ENCODE peak calls at places on chromosome 22, in nine cellular contexts. I is A549, D is H9, V is HCT116, E is K562, Q is IMR-90, W is neuronal stem cell, M is PC-3, C is astrocyte. X is an unnamed sample.

GRCh38 chr22:36505998-36506635 is 723 bp downstream of the FOXRED2 start:
- DNase-seq in I (no peak), D (peak), V (no peak), E (no peak), Q (no peak), W (no peak), M (no peak), C (no peak), X (no peak)

GRCh38 chr22:25762147-25762546 is 20.2 kb downstream of the MYO18B start:
- DNase-seq in I (no peak), D (no peak), V (no peak), E (peak), Q (no peak), W (no peak), M (no peak), C (peak), X (peak)

GRCh38 chr22:20436309-20437252 is 1.0 kb downstream of the SCARF2 start:
- DNase-seq in I (no peak), D (peak), V (no peak), E (no peak), Q (peak), W (peak), M (no peak), C (peak), X (peak)

GRCh38 chr22:22030493-22031182 is 48.1 kb upstream of the TOP3B start:
- DNase-seq in I (peak), D (peak), V (no peak), E (peak), Q (peak), W (no peak), M (no peak), C (no peak), X (no peak)

GRCh38 chr22:22771696-22772377 is 115.8 kb upstream of the IGLL5 start:
- DNase-seq in I (no peak), D (no peak), V (no peak), E (no peak), Q (no peak), W (no peak), M (no peak), C (no peak), X (no peak)

GRCh38 chr22:33582822-33583400 is 337.4 kb downstream of the LARGE1 start:
- DNase-seq in I (no peak), D (no peak), V (no peak), E (no peak), Q (no peak), W (no peak), M (no peak), C (no peak), X (no peak)

GRCh38 chr22:38949889-38950405 is 7.5 kb upstream of the APOBEC3A start:
- DNase-seq in I (no peak), D (no peak), V (no peak), E (no peak), Q (no peak), W (no peak), M (no peak), C (no peak), X (no peak)

GRCh38 chr22:49626361-49627216 is 201.1 kb downstream of the BRD1 start:
- DNase-seq in I (no peak), D (no peak), V (no peak), E (no peak), Q (no peak), W (no peak), M (no peak), C (no peak), X (no peak)

GRCh38 chr22:49664891-49665290 is 162.8 kb downstream of the BRD1 start:
- DNase-seq in I (no peak), D (peak), V (no peak), E (no peak), Q (no peak), W (no peak), M (no peak), C (no peak), X (no peak)

GRCh38 chr22:24593810-24594568 is 1.1 kb upstream of the LRRC75B start:
- DNase-seq in I (no peak), D (no peak), V (no peak), E (no peak), Q (no peak), W (no peak), M (no peak), C (no peak), X (no peak)
- H3K4me2 ChIP-seq in I (peak), D (no peak), V (peak), E (no peak), Q (no peak), W (no peak), M (no peak), C (no peak), X (no peak)

DNA sequence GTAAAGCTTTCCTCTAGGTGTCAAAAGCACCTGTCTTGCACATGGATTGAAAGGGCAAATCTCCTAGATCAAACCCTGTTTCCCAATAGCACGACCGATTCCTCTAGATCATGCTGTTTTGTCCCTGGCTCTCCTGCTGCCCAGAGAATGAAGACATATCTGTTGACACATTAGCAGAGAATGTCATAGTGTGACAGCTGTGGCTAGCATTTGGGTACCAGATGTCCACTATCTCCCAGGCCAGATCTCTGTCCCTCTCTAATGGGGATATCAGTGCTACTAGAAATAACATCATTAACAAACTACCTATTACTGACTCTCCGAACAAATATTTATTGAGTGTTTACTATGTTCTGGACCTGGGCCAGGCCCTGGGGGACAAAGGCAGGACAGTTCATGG is 72.4 kb upstream of the ISX start:
- DNase-seq in I (no peak), D (no peak), V (no peak), E (no peak), Q (no peak), W (no peak), M (no peak), C (no peak), X (no peak)
- H3K4me2 ChIP-seq in I (no peak), D (no peak), V (no peak), E (no peak), Q (no peak), W (no peak), M (no peak), C (no peak), X (no peak)

GRCh38 chr22:29702025-29702930 is 17.5 kb upstream of the CABP7 start:
- DNase-seq in I (peak), D (no peak), V (no peak), E (no peak), Q (peak), W (no peak), M (peak), C (no peak), X (no peak)
- H3K4me2 ChIP-seq in I (peak), D (no peak), V (peak), E (no peak), Q (no peak), W (no peak), M (peak), C (no peak), X (no peak)

GRCh38 chr22:40521046-40521445 is 115.5 kb downstream of the MRTFA start:
- DNase-seq in I (no peak), D (no peak), V (no peak), E (no peak), Q (no peak), W (no peak), M (no peak), C (no peak), X (no peak)
- H3K4me2 ChIP-seq in I (no peak), D (no peak), V (no peak), E (no peak), Q (no peak), W (no peak), M (no peak), C (no peak), X (no peak)

GRCh38 chr22:44496305-44496704 is 1.7 kb downstream of the RTL6 start:
- DNase-seq in I (no peak), D (no peak), V (no peak), E (no peak), Q (no peak), W (no peak), M (no peak), C (no peak), X (no peak)

GRCh38 chr22:44495629-44496028 is 2.4 kb downstream of the RTL6 start:
- DNase-seq in I (no peak), D (no peak), V (no peak), E (no peak), Q (no peak), W (no peak), M (no peak), C (no peak), X (no peak)

GRCh38 chr22:44497218-44497903 is 672 bp downstream of the RTL6 start:
- DNase-seq in I (no peak), D (no peak), V (no peak), E (peak), Q (peak), W (peak), M (no peak), C (no peak), X (peak)

GRCh38 chr22:44496844-44497217 is 1.2 kb downstream of the RTL6 start:
- DNase-seq in I (no peak), D (no peak), V (no peak), E (no peak), Q (no peak), W (no peak), M (no peak), C (no peak), X (no peak)

GRCh38 chr22:44497904-44498242 is at the start of gene RTL6:
- DNase-seq in I (no peak), D (no peak), V (peak), E (no peak), Q (peak), W (no peak), M (no peak), C (peak), X (no peak)
- H3K4me2 ChIP-seq in I (peak), D (peak), V (peak), E (peak), Q (peak), W (peak), M (peak), C (peak), X (peak)

GRCh38 chr22:37634505-37635002 is 4.9 kb upstream of the SH3BP1 start:
- DNase-seq in I (no peak), D (no peak), V (no peak), E (peak), Q (no peak), W (no peak), M (no peak), C (no peak), X (no peak)
- H3K4me2 ChIP-seq in I (no peak), D (no peak), V (no peak), E (peak), Q (peak), W (no peak), M (no peak), C (peak), X (peak)

GRCh38 chr22:29266564-29267461 is 968 bp downstream of the RHBDD3 start:
- DNase-seq in I (no peak), D (no peak), V (no peak), E (no peak), Q (peak), W (no peak), M (no peak), C (no peak), X (no peak)

GRCh38 chr22:29265306-29265705 is 2.5 kb downstream of the RHBDD3 start:
- DNase-seq in I (no peak), D (no peak), V (no peak), E (no peak), Q (no peak), W (no peak), M (no peak), C (no peak), X (no peak)

GRCh38 chr22:29267858-29268510 is at the start of the genes EWSR1 and RHBDD3:
- DNase-seq in I (peak), D (peak), V (peak), E (peak), Q (peak), W (peak), M (peak), C (peak), X (peak)

GRCh38 chr22:29267462-29267857 is 321 bp downstream of the RHBDD3 start:
- DNase-seq in I (no peak), D (no peak), V (no peak), E (no peak), Q (no peak), W (no peak), M (no peak), C (no peak), X (no peak)

DNA sequence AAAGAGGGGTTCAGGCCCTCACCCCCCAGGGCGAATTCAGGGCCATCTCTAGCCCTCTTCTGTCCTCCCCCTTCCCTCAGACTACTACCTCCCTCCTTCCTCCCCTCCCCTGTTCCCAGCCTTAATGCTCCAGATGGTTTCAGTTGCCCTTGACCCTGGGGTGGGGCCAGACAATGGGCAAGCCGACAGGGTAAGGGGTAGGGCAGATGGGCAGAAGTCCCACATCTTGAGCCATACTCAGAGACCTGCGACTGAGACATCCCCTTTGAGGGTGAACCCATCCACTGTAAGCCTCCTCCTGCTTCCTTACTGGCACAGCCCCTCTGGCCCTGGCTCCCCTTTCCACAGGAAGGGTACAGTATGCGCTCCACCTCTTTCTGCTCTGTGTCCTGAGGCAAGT is 1.9 kb downstream of the RHBDD3 start:
- DNase-seq in I (no peak), D (no peak), V (no peak), E (no peak), Q (no peak), W (no peak), M (no peak), C (no peak), X (no peak)
- H3K4me2 ChIP-seq in I (peak), D (peak), V (peak), E (peak), Q (no peak), W (no peak), M (peak), C (peak), X (no peak)

X was measured in fibroblast of lung.